ENCODE peak calls at places on chromosomes 16 and 17, in eight cellular contexts. J is AG10803; S is NCI-H2029; K is C1 segment of cervical spinal cord; W is AG09319; D is lung microvascular endothelial cell; E is psoas muscle; I is stimulated activated naive CD8-positive, alpha-beta T cell treated with anti-CD3 and anti-CD28 coated beads, Interleukin-15, Interleukin-2, amounts not matched to agents 100 U/mL and 50 U/mL, for 24 hours. H is an unnamed sample.

GRCh38 chr17:50453901-50454300 is 14.8 kb downstream of the CHAD start:
- DNase-seq in J (no peak), S (no peak), K (no peak), W (no peak), D (no peak), E (no peak), I (no peak), H (no peak)

GRCh38 chr17:1617620-1618174 is 10.9 kb downstream of the SLC43A2 start:
- DNase-seq in J (peak; percentile 74), S (no peak), K (no peak), W (peak; percentile 54), D (peak; percentile 90), E (no peak), I (no peak), H (no peak)

GRCh38 chr16:51095114-51095872 is 55.8 kb downstream of the SALL1 start:
- DNase-seq in J (no peak), S (no peak), K (peak; percentile 30), W (no peak), D (no peak), E (no peak), I (no peak), H (no peak)

GRCh38 chr16:35862242-35862641 is 2402.8 kb downstream of the TP53TG3F start:
- DNase-seq in J (no peak), S (no peak), K (no peak), W (no peak), D (no peak), E (no peak), I (no peak), H (no peak)

GRCh38 chr16:31700200-31700529 is 172.5 kb downstream of the AHSP start:
- DNase-seq in J (no peak), S (peak; percentile 64), K (no peak), W (no peak), D (no peak), E (no peak), I (no peak), H (peak; percentile 82)

GRCh38 chr17:72614476-72614870 is 478.0 kb downstream of the SLC39A11 start:
- DNase-seq in J (no peak), S (no peak), K (no peak), W (no peak), D (no peak), E (no peak), I (no peak), H (no peak)

GRCh38 chr16:23784811-23785447 is 30.1 kb downstream of the CHP2 start:
- DNase-seq in J (no peak), S (no peak), K (no peak), W (no peak), D (no peak), E (no peak), I (no peak), H (no peak)

GRCh38 chr16:48531011-48531962 is 78.7 kb downstream of the N4BP1 start:
- DNase-seq in J (peak; percentile 80), S (no peak), K (no peak), W (peak; percentile 42), D (no peak), E (peak; percentile 72), I (no peak), H (no peak)

GRCh38 chr17:77107506-77108433 is 33.0 kb upstream of the SEC14L1 start:
- DNase-seq in J (peak; percentile 66), S (no peak), K (no peak), W (no peak), D (no peak), E (no peak), I (peak; percentile 84), H (no peak)

GRCh38 chr16:27439273-27440018 is 37.5 kb downstream of the IL21R start:
- DNase-seq in J (no peak), S (no peak), K (no peak), W (no peak), D (no peak), E (no peak), I (peak; percentile 0), H (no peak)

GRCh38 chr16:10597184-10597583 is 16.8 kb upstream of the EMP2 start:
- DNase-seq in J (no peak), S (no peak), K (no peak), W (no peak), D (no peak), E (no peak), I (no peak), H (no peak)

GRCh38 chr16:4293822-4294457 is 21.1 kb upstream of the TFAP4 start:
- DNase-seq in J (peak; percentile 79), S (peak; percentile 76), K (no peak), W (no peak), D (peak; percentile 31), E (peak; percentile 80), I (no peak), H (no peak)

GRCh38 chr17:74646231-74646630 is 22.7 kb upstream of the CD300E start:
- DNase-seq in J (no peak), S (no peak), K (no peak), W (no peak), D (no peak), E (no peak), I (no peak), H (no peak)

GRCh38 chr16:1998852-1999801 is 9.4 kb downstream of the SYNGR3 start:
- DNase-seq in J (no peak), S (no peak), K (no peak), W (no peak), D (no peak), E (no peak), I (no peak), H (no peak)

GRCh38 chr16:1538804-1539520 is 5.5 kb downstream of the TMEM204 start:
- DNase-seq in J (no peak), S (no peak), K (no peak), W (no peak), D (no peak), E (peak; percentile 55), I (peak; percentile 57), H (no peak)

GRCh38 chr17:1298616-1299015 is 19.2 kb downstream of the TRARG1 start:
- DNase-seq in J (no peak), S (no peak), K (no peak), W (no peak), D (no peak), E (no peak), I (peak; percentile 44), H (no peak)

GRCh38 chr17:41455236-41455635 is 11.9 kb downstream of the KRT32 start:
- DNase-seq in J (peak; percentile 49), S (no peak), K (no peak), W (no peak), D (no peak), E (no peak), I (no peak), H (no peak)

GRCh38 chr17:56597495-56597990 is 4.0 kb downstream of the NOG start:
- DNase-seq in J (no peak), S (no peak), K (no peak), W (no peak), D (no peak), E (no peak), I (peak; percentile 49), H (no peak)

GRCh38 chr17:34075076-34075475 is 180.0 kb upstream of the CCL2 start:
- DNase-seq in J (no peak), S (no peak), K (no peak), W (no peak), D (no peak), E (no peak), I (no peak), H (no peak)

GRCh38 chr17:21161498-21162393 is 35.0 kb downstream of the DHRS7B start:
- DNase-seq in J (peak; percentile 99), S (no peak), K (no peak), W (peak; percentile 38), D (peak; percentile 20), E (no peak), I (no peak), H (no peak)

GRCh38 chr16:77581706-77582105 is 140.6 kb upstream of the NUDT7 start:
- DNase-seq in J (peak; percentile 54), S (no peak), K (no peak), W (peak; percentile 79), D (no peak), E (no peak), I (no peak), H (no peak)

GRCh38 chr17:30304778-30305177 is 13.0 kb upstream of the BLMH start:
- DNase-seq in J (no peak), S (no peak), K (no peak), W (no peak), D (no peak), E (no peak), I (no peak), H (no peak)

GRCh38 chr16:64846966-64847365 is 274.9 kb downstream of the CDH11 start:
- DNase-seq in J (no peak), S (no peak), K (no peak), W (no peak), D (no peak), E (no peak), I (no peak), H (no peak)

GRCh38 chr16:50093607-50094570 is 28.1 kb downstream of the HEATR3 start:
- DNase-seq in J (peak; percentile 45), S (no peak), K (peak; percentile 45), W (no peak), D (peak; percentile 72), E (peak; percentile 71), I (no peak), H (no peak)

GRCh38 chr16:86483-86952 is 8.5 kb downstream of the MPG start:
- DNase-seq in J (no peak), S (no peak), K (no peak), W (no peak), D (no peak), E (no peak), I (no peak), H (no peak)

GRCh38 chr17:82399030-82399429 is 19.1 kb upstream of the HEXD start:
- DNase-seq in J (peak; percentile 99), S (no peak), K (no peak), W (peak; percentile 91), D (peak; percentile 27), E (peak; percentile 84), I (no peak), H (no peak)

GRCh38 chr17:44014437-44015172 is at the start of gene TMEM101:
- DNase-seq in J (peak; percentile 94), S (peak; percentile 72), K (peak; percentile 81), W (peak; percentile 86), D (peak; percentile 94), E (peak; percentile 95), I (peak; percentile 86), H (no peak)